ENCODE peak calls at places on chromosome 17, in four cellular contexts. One of them, this sample, is unnamed.

GRCh38 chr17:67054011-67054591 is 9.7 kb downstream of the CACNG1 start:
- DNase-seq in coronary artery: peak
- DNase-seq in putamen: no peak
- DNase-seq in activated naive CD4-positive, alpha-beta T cell: no peak
- DNase-seq in this sample: no peak

GRCh38 chr17:77504652-77505459 is 364.1 kb downstream of the SEC14L1 start:
- DNase-seq in activated naive CD4-positive, alpha-beta T cell: no peak
- DNase-seq in putamen: no peak
- DNase-seq in coronary artery: peak
- DNase-seq in this sample: no peak

GRCh38 chr17:37142294-37142944 is 193.7 kb downstream of the AATF start:
- DNase-seq in activated naive CD4-positive, alpha-beta T cell: no peak
- DNase-seq in coronary artery: no peak
- DNase-seq in putamen: no peak
- DNase-seq in this sample: no peak

GRCh38 chr17:82214012-82214628 is 1.5 kb upstream of the CCDC57 start:
- DNase-seq in activated naive CD4-positive, alpha-beta T cell: no peak
- DNase-seq in coronary artery: peak
- DNase-seq in putamen: no peak
- DNase-seq in this sample: no peak

GRCh38 chr17:75371339-75371738 is 34.1 kb downstream of the GRB2 start:
- DNase-seq in putamen: no peak
- DNase-seq in activated naive CD4-positive, alpha-beta T cell: no peak
- DNase-seq in coronary artery: no peak
- DNase-seq in this sample: no peak

GRCh38 chr17:48100591-48101011 is 677 bp downstream of the CBX1 start:
- DNase-seq in activated naive CD4-positive, alpha-beta T cell: no peak
- DNase-seq in putamen: peak
- DNase-seq in coronary artery: no peak
- DNase-seq in this sample: no peak

GRCh38 chr17:80025140-80025539 is 10.5 kb downstream of the TBC1D16 start:
- DNase-seq in activated naive CD4-positive, alpha-beta T cell: no peak
- DNase-seq in coronary artery: no peak
- DNase-seq in putamen: no peak
- DNase-seq in this sample: no peak

GRCh38 chr17:11997972-11998233 is 628 bp upstream of the ZNF18 start:
- DNase-seq in coronary artery: no peak
- DNase-seq in putamen: no peak
- DNase-seq in activated naive CD4-positive, alpha-beta T cell: no peak
- DNase-seq in this sample: no peak

GRCh38 chr17:8162232-8162996 is at the start of gene VAMP2:
- DNase-seq in activated naive CD4-positive, alpha-beta T cell: peak
- DNase-seq in putamen: no peak
- DNase-seq in coronary artery: peak
- DNase-seq in this sample: no peak

GRCh38 chr17:73455050-73455687 is 143.4 kb upstream of the CDC42EP4 start:
- DNase-seq in activated naive CD4-positive, alpha-beta T cell: no peak
- DNase-seq in putamen: no peak
- DNase-seq in coronary artery: no peak
- DNase-seq in this sample: no peak

GRCh38 chr17:14149751-14150150 is 80.4 kb downstream of the COX10 start:
- DNase-seq in coronary artery: no peak
- DNase-seq in putamen: no peak
- DNase-seq in activated naive CD4-positive, alpha-beta T cell: no peak
- DNase-seq in this sample: no peak

This sample was measured in esophagus squamous epithelium.